ENCODE peak calls at places on chromosome 12, in eight cellular contexts. E is substantia nigra; T is HT-29; P is esophagus squamous epithelium; K is EL; G is lung; L is activated naive CD4-positive, alpha-beta T cell treated with anti-CD3 and anti-CD28 coated beads for 36 hours; R is AML-193. H is an unnamed sample.

GRCh38 chr12:106291342-106291741 is 11.2 kb upstream of the TCP11L2 start:
- DNase-seq in E (no peak), T (no peak), P (no peak), K (no peak), G (no peak), L (no peak), R (no peak), H (no peak)

GRCh38 chr12:3214508-3215365 is 137.6 kb downstream of the TSPAN9 start:
- DNase-seq in E (no peak), T (peak; percentile 31), P (no peak), K (no peak), G (no peak), L (no peak), R (no peak), H (no peak)

GRCh38 chr12:113781415-113782198 is 184.5 kb downstream of the RBM19 start:
- DNase-seq in E (no peak), T (no peak), P (no peak), K (peak; percentile 43), G (no peak), L (no peak), R (no peak), H (no peak)

GRCh38 chr12:88957358-88957757 is 377.1 kb upstream of the KITLG start:
- DNase-seq in E (no peak), T (no peak), P (no peak), K (no peak), G (no peak), L (no peak), R (no peak), H (no peak)

GRCh38 chr12:54725233-54725843 is 77.2 kb upstream of the DCD start:
- DNase-seq in E (no peak), T (peak; percentile 40), P (no peak), K (peak; percentile 13), G (no peak), L (no peak), R (peak; percentile 4), H (peak; percentile 19)

GRCh38 chr12:95993907-95994306 is 2.2 kb downstream of the HAL start:
- DNase-seq in E (no peak), T (no peak), P (no peak), K (no peak), G (no peak), L (no peak), R (no peak), H (no peak)

GRCh38 chr12:119229837-119230236 is 51.1 kb downstream of the HSPB8 start:
- DNase-seq in E (peak; percentile 13), T (peak; percentile 19), P (no peak), K (peak; percentile 28), G (peak; percentile 48), L (no peak), R (no peak), H (no peak)

GRCh38 chr12:5716221-5716620 is 228.8 kb downstream of the ANO2 start:
- DNase-seq in E (no peak), T (no peak), P (no peak), K (peak; percentile 52), G (no peak), L (no peak), R (no peak), H (no peak)

GRCh38 chr12:14239350-14239934 is 126.0 kb upstream of the ATF7IP start:
- DNase-seq in E (no peak), T (peak; percentile 39), P (no peak), K (peak; percentile 58), G (no peak), L (peak; percentile 60), R (peak; percentile 89), H (peak; percentile 81)

GRCh38 chr12:132408001-132408400 is 78.6 kb upstream of the GALNT9 start:
- DNase-seq in E (no peak), T (no peak), P (no peak), K (no peak), G (no peak), L (no peak), R (no peak), H (no peak)

GRCh38 chr12:4112734-4113396 is 160.7 kb upstream of the CCND2 start:
- DNase-seq in E (no peak), T (no peak), P (no peak), K (no peak), G (no peak), L (no peak), R (no peak), H (no peak)

GRCh38 chr12:80837342-80837978 is 100.3 kb downstream of the LIN7A start:
- DNase-seq in E (no peak), T (peak; percentile 61), P (no peak), K (peak; percentile 68), G (no peak), L (no peak), R (peak; percentile 36), H (peak; percentile 38)

GRCh38 chr12:16037533-16037932 is 126.4 kb downstream of the DERA start:
- DNase-seq in E (no peak), T (no peak), P (no peak), K (no peak), G (no peak), L (no peak), R (no peak), H (no peak)

GRCh38 chr12:57224973-57225679 is 4.4 kb upstream of the SHMT2 start:
- DNase-seq in E (no peak), T (no peak), P (no peak), K (no peak), G (no peak), L (peak; percentile 66), R (no peak), H (no peak)

GRCh38 chr12:122363782-122364181 is 58.7 kb downstream of the CLIP1 start:
- DNase-seq in E (no peak), T (no peak), P (no peak), K (no peak), G (no peak), L (no peak), R (no peak), H (no peak)

GRCh38 chr12:2638273-2639019 is 156.3 kb upstream of the FKBP4 start:
- DNase-seq in E (no peak), T (no peak), P (no peak), K (no peak), G (no peak), L (no peak), R (no peak), H (no peak)

GRCh38 chr12:43428088-43428600 is 123.9 kb downstream of the ADAMTS20 start:
- DNase-seq in E (no peak), T (no peak), P (no peak), K (no peak), G (no peak), L (no peak), R (no peak), H (no peak)

GRCh38 chr12:63877693-63878092 is 33.2 kb downstream of the SRGAP1 start:
- DNase-seq in E (no peak), T (no peak), P (no peak), K (no peak), G (no peak), L (no peak), R (no peak), H (no peak)

GRCh38 chr12:7832059-7832696 is 40.5 kb downstream of the SLC2A14 start:
- DNase-seq in E (no peak), T (peak; percentile 49), P (no peak), K (peak; percentile 67), G (peak; percentile 36), L (peak; percentile 31), R (peak; percentile 83), H (peak; percentile 60)

GRCh38 chr12:64731683-64732082 is 27.5 kb downstream of the GNS start:
- DNase-seq in E (no peak), T (no peak), P (no peak), K (no peak), G (no peak), L (no peak), R (no peak), H (no peak)

GRCh38 chr12:124995200-124995961 is 1.9 kb downstream of the BRI3BP start:
- DNase-seq in E (no peak), T (peak; percentile 16), P (no peak), K (no peak), G (no peak), L (peak; percentile 12), R (peak; percentile 23), H (no peak)

GRCh38 chr12:75660107-75660530 is 148.7 kb upstream of the KRR1 start:
- DNase-seq in E (no peak), T (peak; percentile 30), P (no peak), K (peak; percentile 80), G (no peak), L (peak; percentile 9), R (no peak), H (peak; percentile 85)

GRCh38 chr12:11981174-11981733 is 89.5 kb upstream of the BCL2L14 start:
- DNase-seq in E (peak; percentile 19), T (no peak), P (no peak), K (peak; percentile 41), G (no peak), L (peak; percentile 72), R (no peak), H (no peak)

GRCh38 chr12:89346741-89347324 is 5.5 kb downstream of the DUSP6 start:
- DNase-seq in E (peak; percentile 19), T (peak; percentile 81), P (no peak), K (peak; percentile 40), G (no peak), L (no peak), R (peak; percentile 94), H (no peak)

GRCh38 chr12:13223176-13223806 is 26.8 kb downstream of the EMP1 start:
- DNase-seq in E (no peak), T (no peak), P (no peak), K (peak; percentile 98), G (no peak), L (no peak), R (no peak), H (no peak)

GRCh38 chr12:31035226-31035625 is 38.4 kb upstream of the DDX11 start:
- DNase-seq in E (no peak), T (peak; percentile 43), P (no peak), K (no peak), G (no peak), L (no peak), R (no peak), H (peak; percentile 61)

GRCh38 chr12:109717390-109718357 is 4.0 kb downstream of the FAM222A start:
- DNase-seq in E (no peak), T (no peak), P (no peak), K (no peak), G (no peak), L (no peak), R (no peak), H (no peak)

H was measured in LoVo.